ENCODE peak calls at places on chromosomes 2 and 18, in four cellular contexts. One of them, this sample, is unnamed. For H3K4me1, the result is how much of the 10 kb centered on the place peaks cover.

GRCh38 chr2:102798181-102798580 is 36.4 kb downstream of the TMEM182 start:
- DNase-seq in adrenal gland: no peak
- DNase-seq in left ventricle myocardium inferior: no peak
- DNase-seq in iPS DF 6.9: no peak
- DNase-seq in this sample: no peak

GRCh38 chr2:239329284-239329971 is 71.4 kb downstream of the HDAC4 start:
- DNase-seq in adrenal gland: peak
- DNase-seq in left ventricle myocardium inferior: peak
- DNase-seq in iPS DF 6.9: no peak
- DNase-seq in this sample: peak

GRCh38 chr2:238122287-238123217 is 15.9 kb upstream of the KLHL30 start:
- DNase-seq in adrenal gland: no peak
- DNase-seq in left ventricle myocardium inferior: no peak
- DNase-seq in iPS DF 6.9: no peak
- DNase-seq in this sample: no peak

GRCh38 chr2:39068290-39068689 is 52.6 kb downstream of the SOS1 start:
- DNase-seq in adrenal gland: no peak
- DNase-seq in left ventricle myocardium inferior: no peak
- DNase-seq in iPS DF 6.9: no peak
- DNase-seq in this sample: no peak

GRCh38 chr2:77520981-77521380 is 1.2 kb downstream of the LRRTM4 start:
- DNase-seq in adrenal gland: no peak
- DNase-seq in left ventricle myocardium inferior: no peak
- DNase-seq in iPS DF 6.9: no peak
- DNase-seq in this sample: no peak

GRCh38 chr2:10007921-10008808 is 35.2 kb upstream of the KLF11 start:
- DNase-seq in adrenal gland: no peak
- DNase-seq in left ventricle myocardium inferior: no peak
- DNase-seq in iPS DF 6.9: no peak
- DNase-seq in this sample: no peak

GRCh38 chr18:55034742-55035141 is 75.5 kb upstream of the CCDC68 start:
- DNase-seq in adrenal gland: no peak
- DNase-seq in left ventricle myocardium inferior: no peak
- DNase-seq in iPS DF 6.9: no peak
- DNase-seq in this sample: no peak

GRCh38 chr2:97950329-97951154 is 45.2 kb downstream of the TMEM131 start:
- DNase-seq in adrenal gland: no peak
- DNase-seq in left ventricle myocardium inferior: no peak
- DNase-seq in iPS DF 6.9: no peak
- DNase-seq in this sample: no peak

GRCh38 chr2:54249629-54250028 is 6.4 kb downstream of the TSPYL6 start:
- DNase-seq in adrenal gland: no peak
- DNase-seq in left ventricle myocardium inferior: no peak
- DNase-seq in iPS DF 6.9: no peak
- DNase-seq in this sample: no peak

GRCh38 chr2:42969231-42970150 is 177.1 kb upstream of the HAAO start:
- DNase-seq in adrenal gland: no peak
- DNase-seq in left ventricle myocardium inferior: no peak
- DNase-seq in iPS DF 6.9: no peak
- DNase-seq in this sample: no peak

GRCh38 chr2:46861916-46862315 is 53.7 kb downstream of the MCFD2 start:
- DNase-seq in adrenal gland: peak
- DNase-seq in left ventricle myocardium inferior: no peak
- DNase-seq in iPS DF 6.9: no peak
- DNase-seq in this sample: no peak

GRCh38 chr18:8754995-8755955 is 49.9 kb downstream of the MTCL1 start:
- DNase-seq in adrenal gland: no peak
- DNase-seq in left ventricle myocardium inferior: no peak
- DNase-seq in iPS DF 6.9: no peak
- DNase-seq in this sample: peak

GRCh38 chr2:239224249-239224605 is 176.6 kb downstream of the HDAC4 start:
- DNase-seq in adrenal gland: no peak
- DNase-seq in left ventricle myocardium inferior: no peak
- DNase-seq in iPS DF 6.9: no peak
- DNase-seq in this sample: no peak

GRCh38 chr18:10797882-10798281 is 272.1 kb downstream of the NAPG start:
- DNase-seq in adrenal gland: no peak
- DNase-seq in left ventricle myocardium inferior: peak
- DNase-seq in iPS DF 6.9: no peak
- DNase-seq in this sample: no peak

GRCh38 chr2:207224391-207224790 is 58.6 kb upstream of the KLF7 start:
- DNase-seq in adrenal gland: no peak
- DNase-seq in left ventricle myocardium inferior: no peak
- DNase-seq in iPS DF 6.9: no peak
- DNase-seq in this sample: no peak

GRCh38 chr2:207226671-207227061 is 60.9 kb upstream of the KLF7 start:
- DNase-seq in adrenal gland: no peak
- DNase-seq in left ventricle myocardium inferior: no peak
- DNase-seq in iPS DF 6.9: no peak
- DNase-seq in this sample: no peak

GRCh38 chr2:207226243-207226642 is 60.5 kb upstream of the KLF7 start:
- DNase-seq in adrenal gland: peak
- DNase-seq in left ventricle myocardium inferior: no peak
- DNase-seq in iPS DF 6.9: no peak
- DNase-seq in this sample: no peak

GRCh38 chr2:207224814-207225482 is 59.2 kb upstream of the KLF7 start:
- DNase-seq in adrenal gland: no peak
- DNase-seq in left ventricle myocardium inferior: no peak
- DNase-seq in iPS DF 6.9: no peak
- DNase-seq in this sample: no peak

GRCh38 chr2:207225773-207226172 is 60.0 kb upstream of the KLF7 start:
- DNase-seq in adrenal gland: no peak
- DNase-seq in left ventricle myocardium inferior: no peak
- DNase-seq in iPS DF 6.9: no peak
- DNase-seq in this sample: no peak
- H3K4me1 ChIP-seq in adrenal gland: under half
- H3K4me1 ChIP-seq in left ventricle myocardium inferior: half or more
- H3K4me1 ChIP-seq in iPS DF 6.9: under half
- H3K4me1 ChIP-seq in this sample: under half

DNA sequence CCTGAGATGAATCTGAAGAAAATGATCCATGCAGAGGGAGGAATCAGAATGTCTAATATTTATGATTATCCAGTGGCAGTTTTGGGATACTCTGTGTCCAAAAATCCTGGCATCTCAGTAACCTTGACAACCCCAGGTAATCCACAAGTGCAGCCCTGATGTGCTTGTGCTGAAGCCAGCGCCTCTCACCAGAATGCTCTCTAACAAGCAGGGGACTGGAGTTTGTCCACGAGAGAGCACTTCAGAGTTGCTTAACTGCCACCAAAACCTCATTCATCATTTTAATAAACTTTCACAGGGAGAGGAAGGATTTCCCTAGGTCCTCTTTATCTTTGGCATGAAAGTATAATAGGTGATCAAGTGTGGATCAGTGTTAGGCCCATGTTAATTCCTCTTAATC is 418.5 kb downstream of the CMPK2 start:
- DNase-seq in adrenal gland: no peak
- DNase-seq in left ventricle myocardium inferior: no peak
- DNase-seq in iPS DF 6.9: no peak
- DNase-seq in this sample: no peak
- H3K27ac ChIP-seq in adrenal gland: no peak
- H3K27ac ChIP-seq in left ventricle myocardium inferior: no peak
- H3K27ac ChIP-seq in iPS DF 6.9: no peak
- H3K27ac ChIP-seq in this sample: no peak

DNA sequence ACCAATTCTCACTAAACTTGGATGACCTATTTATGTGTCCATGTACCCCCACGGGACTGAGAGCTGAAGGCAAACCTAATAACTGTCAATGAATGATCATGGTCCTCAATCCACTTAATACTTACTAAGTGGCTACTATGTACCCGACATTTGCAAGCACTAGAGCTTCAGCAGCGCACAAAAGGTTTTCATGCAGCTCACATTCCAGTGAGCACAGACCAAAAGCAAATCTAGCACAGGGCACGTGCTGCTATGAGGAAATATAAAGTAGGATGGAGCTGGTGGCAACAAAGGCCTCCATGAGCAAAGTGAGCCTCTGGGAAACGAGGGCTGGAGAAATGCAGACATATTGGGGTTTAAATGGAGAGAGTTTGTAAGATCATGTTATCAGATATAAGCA is 3.5 kb downstream of the SLC40A1 start:
- DNase-seq in adrenal gland: no peak
- DNase-seq in left ventricle myocardium inferior: no peak
- DNase-seq in iPS DF 6.9: no peak
- DNase-seq in this sample: no peak
- H3K4me1 ChIP-seq in adrenal gland: under half
- H3K4me1 ChIP-seq in left ventricle myocardium inferior: half or more
- H3K4me1 ChIP-seq in iPS DF 6.9: under half
- H3K4me1 ChIP-seq in this sample: under half

GRCh38 chr2:150478206-150478974 is 9.1 kb downstream of the RND3 start:
- DNase-seq in adrenal gland: no peak
- DNase-seq in left ventricle myocardium inferior: no peak
- DNase-seq in iPS DF 6.9: no peak
- DNase-seq in this sample: no peak

GRCh38 chr2:150480971-150481830 is 6.3 kb downstream of the RND3 start:
- DNase-seq in adrenal gland: no peak
- DNase-seq in left ventricle myocardium inferior: no peak
- DNase-seq in iPS DF 6.9: no peak
- DNase-seq in this sample: no peak

GRCh38 chr2:150479075-150479915 is 8.2 kb downstream of the RND3 start:
- DNase-seq in adrenal gland: no peak
- DNase-seq in left ventricle myocardium inferior: no peak
- DNase-seq in iPS DF 6.9: no peak
- DNase-seq in this sample: no peak

GRCh38 chr2:150482111-150482510 is 5.4 kb downstream of the RND3 start:
- DNase-seq in adrenal gland: no peak
- DNase-seq in left ventricle myocardium inferior: no peak
- DNase-seq in iPS DF 6.9: no peak
- DNase-seq in this sample: no peak

DNA sequence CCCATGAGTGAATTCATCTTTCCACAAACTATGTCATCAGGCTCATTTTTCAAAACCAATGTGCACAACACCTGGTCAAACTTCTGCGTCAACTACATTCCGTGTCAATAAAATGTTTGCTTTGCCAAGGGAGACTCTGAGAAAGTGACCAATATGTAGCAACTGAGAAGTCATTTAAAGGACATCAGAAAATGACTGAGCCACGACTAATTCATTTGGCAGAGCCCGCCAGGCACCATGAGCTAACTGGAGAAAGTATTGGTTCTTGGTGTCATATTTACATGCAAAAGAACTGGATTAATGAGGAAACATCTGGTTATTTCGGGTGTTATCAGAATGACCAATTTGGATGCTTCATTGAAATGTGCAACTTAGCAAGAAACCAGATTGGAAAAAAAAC is 7.2 kb downstream of the RND3 start:
- DNase-seq in adrenal gland: no peak
- DNase-seq in left ventricle myocardium inferior: no peak
- DNase-seq in iPS DF 6.9: no peak
- DNase-seq in this sample: no peak
- H3K27ac ChIP-seq in adrenal gland: no peak
- H3K27ac ChIP-seq in left ventricle myocardium inferior: peak
- H3K27ac ChIP-seq in iPS DF 6.9: no peak
- H3K27ac ChIP-seq in this sample: peak

GRCh38 chr2:218307415-218308090 is 15.2 kb upstream of the TMBIM1 start:
- DNase-seq in adrenal gland: peak
- DNase-seq in left ventricle myocardium inferior: no peak
- DNase-seq in iPS DF 6.9: no peak
- DNase-seq in this sample: no peak

GRCh38 chr2:218310853-218311542 is 18.7 kb upstream of the TMBIM1 start:
- DNase-seq in adrenal gland: no peak
- DNase-seq in left ventricle myocardium inferior: no peak
- DNase-seq in iPS DF 6.9: no peak
- DNase-seq in this sample: no peak

GRCh38 chr2:218313356-218313755 is 21.1 kb upstream of the TMBIM1 start:
- DNase-seq in adrenal gland: no peak
- DNase-seq in left ventricle myocardium inferior: no peak
- DNase-seq in iPS DF 6.9: no peak
- DNase-seq in this sample: no peak

GRCh38 chr2:218311543-218311884 is 19.2 kb upstream of the TMBIM1 start:
- DNase-seq in adrenal gland: no peak
- DNase-seq in left ventricle myocardium inferior: no peak
- DNase-seq in iPS DF 6.9: no peak
- DNase-seq in this sample: no peak

GRCh38 chr2:218311908-218312756 is 19.8 kb upstream of the TMBIM1 start:
- DNase-seq in adrenal gland: no peak
- DNase-seq in left ventricle myocardium inferior: no peak
- DNase-seq in iPS DF 6.9: no peak
- DNase-seq in this sample: peak
- H3K4me1 ChIP-seq in adrenal gland: under half
- H3K4me1 ChIP-seq in left ventricle myocardium inferior: under half
- H3K4me1 ChIP-seq in iPS DF 6.9: under half
- H3K4me1 ChIP-seq in this sample: under half

GRCh38 chr2:45845058-45845457 is 193.6 kb downstream of the PRKCE start:
- DNase-seq in adrenal gland: no peak
- DNase-seq in left ventricle myocardium inferior: no peak
- DNase-seq in iPS DF 6.9: no peak
- DNase-seq in this sample: no peak

GRCh38 chr2:45841752-45842407 is 190.4 kb downstream of the PRKCE start:
- DNase-seq in adrenal gland: no peak
- DNase-seq in left ventricle myocardium inferior: no peak
- DNase-seq in iPS DF 6.9: no peak
- DNase-seq in this sample: no peak

GRCh38 chr2:45845566-45845965 is 194.1 kb downstream of the PRKCE start:
- DNase-seq in adrenal gland: no peak
- DNase-seq in left ventricle myocardium inferior: no peak
- DNase-seq in iPS DF 6.9: no peak
- DNase-seq in this sample: no peak

GRCh38 chr2:45840481-45840880 is 189.0 kb downstream of the PRKCE start:
- DNase-seq in adrenal gland: no peak
- DNase-seq in left ventricle myocardium inferior: no peak
- DNase-seq in iPS DF 6.9: no peak
- DNase-seq in this sample: no peak

GRCh38 chr2:45843136-45843535 is 191.7 kb downstream of the PRKCE start:
- DNase-seq in adrenal gland: no peak
- DNase-seq in left ventricle myocardium inferior: no peak
- DNase-seq in iPS DF 6.9: no peak
- DNase-seq in this sample: no peak
- H3K27ac ChIP-seq in adrenal gland: no peak
- H3K27ac ChIP-seq in left ventricle myocardium inferior: no peak
- H3K27ac ChIP-seq in iPS DF 6.9: no peak
- H3K27ac ChIP-seq in this sample: no peak

This sample was measured in transverse colon.